ENCODE peak calls at places on chromosomes 16 and 17, in seven cellular contexts. One of them, this sample, is unnamed.

GRCh38 chr16:2482181-2483107 is 7.5 kb downstream of the TBC1D24 start:
- DNase-seq in stomach: no peak
- DNase-seq in transverse colon: peak
- DNase-seq in A549: no peak
- DNase-seq in ovary: peak
- DNase-seq in sigmoid colon: peak
- DNase-seq in SK-N-SH: peak
- DNase-seq in this sample: no peak

GRCh38 chr16:483351-484075 is 44.0 kb upstream of the CAPN15 start:
- DNase-seq in stomach: no peak
- DNase-seq in transverse colon: no peak
- DNase-seq in A549: no peak
- DNase-seq in ovary: no peak
- DNase-seq in sigmoid colon: no peak
- DNase-seq in SK-N-SH: no peak
- DNase-seq in this sample: no peak

GRCh38 chr16:82041542-82041941 is 6.5 kb downstream of the HSD17B2 start:
- DNase-seq in stomach: no peak
- DNase-seq in transverse colon: no peak
- DNase-seq in A549: no peak
- DNase-seq in ovary: no peak
- DNase-seq in sigmoid colon: no peak
- DNase-seq in SK-N-SH: no peak
- DNase-seq in this sample: no peak

GRCh38 chr16:82043680-82044584 is 8.9 kb downstream of the HSD17B2 start:
- DNase-seq in stomach: no peak
- DNase-seq in transverse colon: no peak
- DNase-seq in A549: no peak
- DNase-seq in ovary: no peak
- DNase-seq in sigmoid colon: no peak
- DNase-seq in SK-N-SH: no peak
- DNase-seq in this sample: no peak

GRCh38 chr17:49106366-49107210 is 26.0 kb upstream of the B4GALNT2 start:
- DNase-seq in stomach: no peak
- DNase-seq in transverse colon: no peak
- DNase-seq in A549: peak
- DNase-seq in ovary: no peak
- DNase-seq in sigmoid colon: no peak
- DNase-seq in SK-N-SH: no peak
- DNase-seq in this sample: no peak

GRCh38 chr17:82884341-82884871 is 44.6 kb upstream of the ZNF750 start:
- DNase-seq in stomach: no peak
- DNase-seq in transverse colon: no peak
- DNase-seq in A549: no peak
- DNase-seq in ovary: no peak
- DNase-seq in sigmoid colon: no peak
- DNase-seq in SK-N-SH: no peak
- DNase-seq in this sample: no peak

GRCh38 chr17:14318109-14318905 is 17.4 kb downstream of the HS3ST3B1 start:
- DNase-seq in stomach: no peak
- DNase-seq in transverse colon: no peak
- DNase-seq in A549: no peak
- DNase-seq in ovary: no peak
- DNase-seq in sigmoid colon: no peak
- DNase-seq in SK-N-SH: no peak
- DNase-seq in this sample: no peak

GRCh38 chr17:37567137-37567927 is 41.9 kb downstream of the SYNRG start:
- DNase-seq in stomach: no peak
- DNase-seq in transverse colon: no peak
- DNase-seq in A549: no peak
- DNase-seq in ovary: no peak
- DNase-seq in sigmoid colon: no peak
- DNase-seq in SK-N-SH: no peak
- DNase-seq in this sample: no peak

GRCh38 chr16:15604460-15605390 is 38.2 kb downstream of the MARF1 start:
- DNase-seq in stomach: no peak
- DNase-seq in transverse colon: no peak
- DNase-seq in A549: no peak
- DNase-seq in ovary: no peak
- DNase-seq in sigmoid colon: no peak
- DNase-seq in SK-N-SH: no peak
- DNase-seq in this sample: no peak

GRCh38 chr16:72985148-72985882 is 62.6 kb downstream of the ZFHX3 start:
- DNase-seq in stomach: no peak
- DNase-seq in transverse colon: no peak
- DNase-seq in A549: no peak
- DNase-seq in ovary: peak
- DNase-seq in sigmoid colon: peak
- DNase-seq in SK-N-SH: no peak
- DNase-seq in this sample: peak

GRCh38 chr17:14750866-14751265 is 450.0 kb downstream of the HS3ST3B1 start:
- DNase-seq in stomach: no peak
- DNase-seq in transverse colon: no peak
- DNase-seq in A549: no peak
- DNase-seq in ovary: no peak
- DNase-seq in sigmoid colon: no peak
- DNase-seq in SK-N-SH: no peak
- DNase-seq in this sample: no peak

GRCh38 chr16:28264656-28265055 is 27.7 kb upstream of the SBK1 start:
- DNase-seq in stomach: peak
- DNase-seq in transverse colon: peak
- DNase-seq in A549: no peak
- DNase-seq in ovary: no peak
- DNase-seq in sigmoid colon: no peak
- DNase-seq in SK-N-SH: no peak
- DNase-seq in this sample: no peak

GRCh38 chr17:50634123-50634914 is at the start of gene ABCC3:
- DNase-seq in stomach: peak
- DNase-seq in transverse colon: peak
- DNase-seq in A549: peak
- DNase-seq in ovary: peak
- DNase-seq in sigmoid colon: no peak
- DNase-seq in SK-N-SH: peak
- DNase-seq in this sample: peak

GRCh38 chr16:1102921-1103648 is 7.0 kb upstream of the C1QTNF8 start:
- DNase-seq in stomach: peak
- DNase-seq in transverse colon: peak
- DNase-seq in A549: peak
- DNase-seq in ovary: peak
- DNase-seq in sigmoid colon: no peak
- DNase-seq in SK-N-SH: peak
- DNase-seq in this sample: no peak

GRCh38 chr17:48491527-48492273 is 39.1 kb downstream of the HOXB1 start:
- DNase-seq in stomach: no peak
- DNase-seq in transverse colon: no peak
- DNase-seq in A549: no peak
- DNase-seq in ovary: no peak
- DNase-seq in sigmoid colon: no peak
- DNase-seq in SK-N-SH: no peak
- DNase-seq in this sample: no peak

GRCh38 chr17:81840826-81841778 is 6.3 kb upstream of the PPP1R27 start:
- DNase-seq in stomach: peak
- DNase-seq in transverse colon: no peak
- DNase-seq in A549: no peak
- DNase-seq in ovary: no peak
- DNase-seq in sigmoid colon: no peak
- DNase-seq in SK-N-SH: no peak
- DNase-seq in this sample: no peak

GRCh38 chr16:46757339-46758050 is 9.4 kb upstream of the MYLK3 start:
- DNase-seq in stomach: peak
- DNase-seq in transverse colon: no peak
- DNase-seq in A549: no peak
- DNase-seq in ovary: no peak
- DNase-seq in sigmoid colon: no peak
- DNase-seq in SK-N-SH: peak
- DNase-seq in this sample: no peak

GRCh38 chr16:11355862-11356261 is 10.6 kb downstream of the RMI2 start:
- DNase-seq in stomach: no peak
- DNase-seq in transverse colon: no peak
- DNase-seq in A549: no peak
- DNase-seq in ovary: no peak
- DNase-seq in sigmoid colon: peak
- DNase-seq in SK-N-SH: no peak
- DNase-seq in this sample: no peak

GRCh38 chr16:20811889-20812439 is 5.6 kb downstream of the REXO5 start:
- DNase-seq in stomach: no peak
- DNase-seq in transverse colon: peak
- DNase-seq in A549: no peak
- DNase-seq in ovary: no peak
- DNase-seq in sigmoid colon: no peak
- DNase-seq in SK-N-SH: no peak
- DNase-seq in this sample: no peak

GRCh38 chr16:70805380-70805779 is 4.4 kb upstream of the VAC14 start:
- DNase-seq in stomach: no peak
- DNase-seq in transverse colon: no peak
- DNase-seq in A549: no peak
- DNase-seq in ovary: no peak
- DNase-seq in sigmoid colon: no peak
- DNase-seq in SK-N-SH: no peak
- DNase-seq in this sample: no peak

GRCh38 chr17:2982854-2983636 is 80.4 kb downstream of the OR1D5 start:
- DNase-seq in stomach: no peak
- DNase-seq in transverse colon: peak
- DNase-seq in A549: peak
- DNase-seq in ovary: peak
- DNase-seq in sigmoid colon: peak
- DNase-seq in SK-N-SH: no peak
- DNase-seq in this sample: peak

GRCh38 chr17:83201206-83202001 is 122.0 kb downstream of the METRNL start:
- DNase-seq in stomach: peak
- DNase-seq in transverse colon: peak
- DNase-seq in A549: no peak
- DNase-seq in ovary: no peak
- DNase-seq in sigmoid colon: peak
- DNase-seq in SK-N-SH: no peak
- DNase-seq in this sample: peak

GRCh38 chr17:14604920-14605599 is 304.2 kb downstream of the HS3ST3B1 start:
- DNase-seq in stomach: no peak
- DNase-seq in transverse colon: peak
- DNase-seq in A549: no peak
- DNase-seq in ovary: no peak
- DNase-seq in sigmoid colon: peak
- DNase-seq in SK-N-SH: no peak
- DNase-seq in this sample: no peak

GRCh38 chr16:84357191-84357651 is 11.1 kb upstream of the ATP2C2 start:
- DNase-seq in stomach: no peak
- DNase-seq in transverse colon: no peak
- DNase-seq in A549: no peak
- DNase-seq in ovary: no peak
- DNase-seq in sigmoid colon: no peak
- DNase-seq in SK-N-SH: no peak
- DNase-seq in this sample: no peak

DNA sequence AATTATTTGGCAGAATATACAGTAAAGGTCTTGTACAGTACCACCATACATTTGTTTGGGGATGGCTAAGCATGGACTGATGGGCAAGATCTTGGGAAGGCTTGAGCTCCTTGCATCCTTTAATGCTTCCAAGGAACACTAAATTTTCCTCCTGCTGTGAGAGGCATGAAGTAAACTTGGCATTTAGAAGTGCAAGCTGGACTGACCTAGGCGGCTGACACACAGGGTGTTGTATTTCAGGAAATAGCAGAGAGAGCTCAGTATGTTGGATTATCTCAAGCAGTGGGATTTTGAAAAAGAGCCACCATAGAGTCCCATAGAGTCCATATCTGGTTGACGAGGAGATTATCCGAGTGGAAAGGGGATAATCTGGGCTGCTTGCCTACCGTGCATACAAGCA is 2137.1 kb downstream of the TP53TG3F start:
- DNase-seq in stomach: no peak
- DNase-seq in transverse colon: no peak
- DNase-seq in A549: no peak
- DNase-seq in ovary: no peak
- DNase-seq in sigmoid colon: no peak
- DNase-seq in SK-N-SH: no peak
- DNase-seq in this sample: no peak
- TF ChIP-seq EP300 in stomach: no peak
- TF ChIP-seq EP300 in transverse colon: no peak
- TF ChIP-seq EP300 in A549: no peak
- TF ChIP-seq EP300 in ovary: no peak
- TF ChIP-seq EP300 in sigmoid colon: no peak
- TF ChIP-seq EP300 in SK-N-SH: no peak
- TF ChIP-seq EP300 in this sample: no peak

DNA sequence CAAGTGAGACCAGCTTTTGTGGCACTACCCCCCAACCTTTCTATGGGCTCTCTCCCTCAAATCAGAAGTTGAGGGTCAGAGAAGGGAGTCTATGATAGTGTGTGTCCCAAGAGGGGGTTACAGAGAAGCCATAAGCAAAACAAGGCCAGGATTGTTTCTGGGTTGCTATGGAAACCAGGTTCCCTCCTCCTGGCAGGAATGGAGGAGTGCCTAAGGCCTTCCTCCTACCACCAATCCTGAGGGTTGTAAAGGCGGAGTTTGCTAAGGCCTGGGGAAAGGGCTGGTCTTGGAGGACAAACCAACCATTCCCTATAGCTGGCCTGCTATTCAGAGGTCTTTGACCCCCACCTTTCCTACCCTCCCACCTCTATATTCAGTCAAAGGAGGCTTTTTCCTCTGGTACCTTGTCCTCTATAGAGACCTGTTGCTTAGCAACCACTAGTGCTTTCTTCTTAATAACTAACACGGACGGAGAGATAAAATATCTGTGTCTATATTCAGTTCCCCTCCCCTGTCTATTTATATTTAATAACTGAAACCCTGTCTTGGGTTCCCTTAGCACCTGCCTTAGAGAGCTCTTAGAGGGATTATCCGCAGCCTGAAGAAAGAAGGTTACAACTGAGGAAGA is 43.4 kb downstream of the NEUROD2 start:
- DNase-seq in stomach: no peak
- DNase-seq in transverse colon: no peak
- DNase-seq in A549: no peak
- DNase-seq in ovary: no peak
- DNase-seq in sigmoid colon: no peak
- DNase-seq in SK-N-SH: no peak
- DNase-seq in this sample: no peak
- H3K4me3 ChIP-seq in stomach: no peak
- H3K4me3 ChIP-seq in transverse colon: no peak
- H3K4me3 ChIP-seq in A549: no peak
- H3K4me3 ChIP-seq in ovary: no peak
- H3K4me3 ChIP-seq in sigmoid colon: no peak
- H3K4me3 ChIP-seq in SK-N-SH: no peak
- H3K4me3 ChIP-seq in this sample: no peak

GRCh38 chr17:62791235-62792121 is 16.6 kb downstream of the MARCHF10 start:
- DNase-seq in stomach: no peak
- DNase-seq in transverse colon: no peak
- DNase-seq in A549: peak
- DNase-seq in ovary: no peak
- DNase-seq in sigmoid colon: no peak
- DNase-seq in SK-N-SH: no peak
- DNase-seq in this sample: no peak
- TF ChIP-seq EP300 in stomach: no peak
- TF ChIP-seq EP300 in transverse colon: no peak
- TF ChIP-seq EP300 in A549: no peak
- TF ChIP-seq EP300 in ovary: no peak
- TF ChIP-seq EP300 in sigmoid colon: no peak
- TF ChIP-seq EP300 in SK-N-SH: no peak
- TF ChIP-seq EP300 in this sample: no peak

DNA sequence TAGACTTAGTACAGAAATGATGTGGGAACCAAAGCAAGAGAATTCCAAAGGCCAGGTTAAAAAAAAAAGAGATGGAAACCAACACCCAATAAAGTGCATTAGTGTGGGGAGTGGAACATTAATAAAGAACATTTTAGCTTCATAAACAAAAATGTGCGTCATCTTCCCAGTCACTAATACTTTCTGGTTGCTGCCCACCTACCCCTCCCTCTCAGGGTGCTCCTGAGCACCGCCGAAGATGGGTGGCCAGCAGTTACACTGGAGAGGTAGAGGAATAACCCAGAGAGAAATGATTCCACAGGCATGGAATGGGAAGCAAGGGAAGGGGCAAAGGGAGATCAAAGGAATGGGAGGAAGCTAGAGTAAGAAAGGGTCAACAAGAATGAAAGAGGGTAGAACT is 6.0 kb upstream of the CHD3 start:
- DNase-seq in stomach: no peak
- DNase-seq in transverse colon: no peak
- DNase-seq in A549: no peak
- DNase-seq in ovary: no peak
- DNase-seq in sigmoid colon: no peak
- DNase-seq in SK-N-SH: no peak
- DNase-seq in this sample: no peak
- H3K4me3 ChIP-seq in stomach: no peak
- H3K4me3 ChIP-seq in transverse colon: no peak
- H3K4me3 ChIP-seq in A549: no peak
- H3K4me3 ChIP-seq in ovary: no peak
- H3K4me3 ChIP-seq in sigmoid colon: no peak
- H3K4me3 ChIP-seq in SK-N-SH: no peak
- H3K4me3 ChIP-seq in this sample: no peak